ENCODE peak calls at places on chromosomes 11 and 22, in five cellular contexts. E is neural progenitor cell, K is PC-3, U is GM23338, X is MM.1S. T is an unnamed sample.

GRCh38 chr11:19511413-19512183 is 201.0 kb upstream of the NAV2 start:
- DNase-seq in E (no peak), K (no peak), U (no peak), X (no peak), T (no peak)

GRCh38 chr22:37609240-37610152 is 862 bp downstream of the GGA1 start:
- DNase-seq in E (no peak), K (peak; percentile 19), U (no peak), X (no peak), T (no peak)

GRCh38 chr22:44870021-44870420 is 117.6 kb downstream of the ARHGAP8 start:
- DNase-seq in E (peak; percentile 51), K (peak; percentile 66), U (peak; percentile 29), X (no peak), T (peak; percentile 36)

GRCh38 chr11:134592391-134592990 is 180.4 kb upstream of the B3GAT1 start:
- DNase-seq in E (peak; percentile 86), K (no peak), U (peak; percentile 88), X (peak; percentile 27), T (peak; percentile 85)

GRCh38 chr11:11396290-11397042 is 43.4 kb upstream of the CSNK2A3 start:
- DNase-seq in E (no peak), K (no peak), U (no peak), X (no peak), T (peak; percentile 31)

GRCh38 chr11:73239571-73240189 is 21.6 kb downstream of the P2RY2 start:
- DNase-seq in E (no peak), K (no peak), U (peak; percentile 37), X (no peak), T (no peak)

GRCh38 chr22:44254811-44255210 is 57.9 kb downstream of the SHISAL1 start:
- DNase-seq in E (no peak), K (no peak), U (no peak), X (no peak), T (no peak)

GRCh38 chr11:72812968-72813739 is 1.1 kb upstream of the ATG16L2 start:
- DNase-seq in E (peak; percentile 72), K (peak; percentile 85), U (peak; percentile 88), X (peak; percentile 84), T (peak; percentile 49)

GRCh38 chr11:7655253-7656217 is 17.8 kb downstream of the CYB5R2 start:
- DNase-seq in E (no peak), K (no peak), U (no peak), X (no peak), T (no peak)

GRCh38 chr11:77127969-77128691 is at the start of gene MYO7A:
- DNase-seq in E (peak; percentile 77), K (no peak), U (peak; percentile 64), X (peak; percentile 88), T (peak; percentile 94)

GRCh38 chr11:77542296-77542695 is 47.5 kb upstream of the AQP11 start:
- DNase-seq in E (no peak), K (peak; percentile 31), U (no peak), X (no peak), T (no peak)

GRCh38 chr11:86811637-86812321 is 11.4 kb downstream of the PRSS23 start:
- DNase-seq in E (peak; percentile 68), K (peak; percentile 76), U (peak; percentile 54), X (no peak), T (peak; percentile 68)

GRCh38 chr22:28909375-28909774 is 26.0 kb downstream of the ZNRF3 start:
- DNase-seq in E (no peak), K (no peak), U (no peak), X (no peak), T (no peak)

GRCh38 chr11:17604201-17604912 is 57.3 kb downstream of the OTOG start:
- DNase-seq in E (no peak), K (no peak), U (no peak), X (no peak), T (no peak)

GRCh38 chr11:111465400-111465799 is 46.8 kb downstream of the BTG4 start:
- DNase-seq in E (no peak), K (peak; percentile 68), U (no peak), X (no peak), T (no peak)

GRCh38 chr22:42632096-42632495 is 8.3 kb downstream of the ATP5MGL start:
- DNase-seq in E (peak; percentile 52), K (no peak), U (peak; percentile 58), X (no peak), T (no peak)

GRCh38 chr11:134240592-134240991 is 12.6 kb downstream of the THYN1 start:
- DNase-seq in E (no peak), K (no peak), U (no peak), X (no peak), T (no peak)

GRCh38 chr11:126375726-126376125 is 20.2 kb downstream of the ST3GAL4 start:
- DNase-seq in E (no peak), K (peak; percentile 71), U (no peak), X (no peak), T (no peak)

GRCh38 chr11:1705121-1706052 is 8.4 kb downstream of the KRTAP5-6 start:
- DNase-seq in E (no peak), K (peak; percentile 31), U (no peak), X (no peak), T (peak; percentile 50)

GRCh38 chr11:64864473-64865285 is 13.7 kb downstream of the EHD1 start:
- DNase-seq in E (peak; percentile 57), K (no peak), U (no peak), X (no peak), T (peak; percentile 85)

GRCh38 chr11:35615911-35616900 is 2.1 kb upstream of the FJX1 start:
- DNase-seq in E (peak; percentile 70), K (peak; percentile 69), U (peak; percentile 62), X (peak; percentile 68), T (peak; percentile 81)

GRCh38 chr11:69810289-69811118 is 8.7 kb downstream of the FGF3 start:
- DNase-seq in E (no peak), K (no peak), U (no peak), X (no peak), T (no peak)

GRCh38 chr11:118180300-118180703 is 3.9 kb upstream of the SCN2B start:
- DNase-seq in E (peak; percentile 76), K (no peak), U (peak; percentile 89), X (no peak), T (peak; percentile 61)

GRCh38 chr11:120389693-120390584 is 53.7 kb downstream of the ARHGEF12 start:
- DNase-seq in E (no peak), K (peak; percentile 76), U (no peak), X (no peak), T (no peak)

GRCh38 chr11:47398011-47398410 is 10.4 kb upstream of the SLC39A13 start:
- DNase-seq in E (peak; percentile 15), K (no peak), U (no peak), X (no peak), T (no peak)

GRCh38 chr11:47400813-47401279 is 7.5 kb upstream of the SLC39A13 start:
- DNase-seq in E (peak; percentile 32), K (no peak), U (no peak), X (peak; percentile 25), T (no peak)

GRCh38 chr11:47403135-47403534 is 5.3 kb upstream of the SLC39A13 start:
- DNase-seq in E (peak; percentile 0), K (no peak), U (no peak), X (no peak), T (no peak)

GRCh38 chr11:47398551-47398950 is 9.8 kb upstream of the SLC39A13 start:
- DNase-seq in E (peak; percentile 1), K (no peak), U (no peak), X (no peak), T (no peak)

DNA sequence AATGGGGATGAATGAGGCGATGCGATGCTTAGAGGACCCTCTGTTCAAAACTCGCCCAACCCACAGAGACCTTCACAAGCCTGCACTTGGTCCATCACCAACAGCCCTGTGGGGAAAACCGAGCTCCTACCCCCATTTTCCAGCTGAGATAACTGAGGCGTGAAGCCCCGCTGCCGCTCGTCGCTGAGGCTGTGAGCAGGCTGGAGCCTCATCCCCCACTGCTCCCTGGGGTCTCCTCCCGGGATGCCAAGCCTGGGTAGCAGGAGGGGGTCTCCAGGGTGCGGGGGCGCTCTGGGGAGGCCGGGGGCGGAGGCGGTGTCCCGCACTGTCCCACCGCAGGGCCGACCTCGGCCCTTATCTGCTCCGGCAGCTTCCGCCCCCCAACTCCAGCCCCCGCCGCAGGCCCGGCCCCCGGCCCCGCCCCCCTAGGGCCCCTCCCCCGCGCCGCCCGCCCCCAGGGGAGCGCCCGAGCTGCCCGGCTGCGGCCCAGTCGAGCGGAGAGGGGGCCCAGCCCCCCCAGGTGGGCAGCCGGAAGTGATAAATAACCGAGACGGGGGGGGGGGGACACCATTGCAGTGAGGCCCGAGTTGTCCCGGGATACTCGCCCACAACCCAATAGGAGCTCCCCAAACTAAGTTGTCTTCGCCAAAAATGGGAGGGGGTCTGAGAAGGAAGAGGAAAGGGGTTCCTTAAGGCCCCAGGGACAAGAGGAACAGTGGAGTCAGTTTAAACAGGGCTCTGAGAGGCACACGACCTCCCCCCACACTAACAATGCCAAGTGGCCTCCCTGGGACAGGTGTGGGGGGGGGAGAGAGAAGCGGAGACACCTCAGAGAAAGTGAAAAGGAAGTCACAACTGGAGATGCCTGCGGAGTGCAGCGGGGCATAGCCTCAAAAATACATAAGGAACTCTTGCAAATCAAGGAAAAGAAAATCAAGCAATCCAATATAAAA is 8.3 kb upstream of the SLC39A13 start:
- DNase-seq in E (peak; percentile 53), K (no peak), U (peak; percentile 75), X (peak; percentile 21), T (peak; percentile 47)
- TF ChIP-seq EZH2phosphoT487 in E (no peak), K (no peak), U (no peak), X (no peak), T (no peak)

DNA sequence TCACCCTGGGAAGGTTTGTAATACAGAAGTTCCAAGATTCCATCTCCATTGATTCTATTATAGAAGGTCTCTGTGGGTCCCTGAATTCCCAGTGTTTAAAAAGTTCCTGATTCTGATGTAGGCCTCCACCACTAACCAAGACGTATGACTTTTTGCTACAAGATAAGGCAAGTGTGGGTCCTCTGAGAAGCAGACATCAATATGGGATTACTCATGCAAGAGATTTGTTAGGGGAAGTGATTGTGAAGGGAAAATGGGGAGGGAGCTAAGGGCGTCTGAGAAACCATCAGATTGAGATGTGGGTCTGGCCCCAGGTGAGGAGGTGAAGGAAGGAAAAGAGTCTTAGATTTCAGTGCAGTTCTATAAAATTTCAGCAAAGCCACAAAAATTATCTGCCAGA is 10.2 kb upstream of the LGR4 start:
- DNase-seq in E (no peak), K (no peak), U (no peak), X (no peak), T (no peak)
- TF ChIP-seq CTCF in E (no peak), K (no peak), U (no peak), X (no peak), T (no peak)

DNA sequence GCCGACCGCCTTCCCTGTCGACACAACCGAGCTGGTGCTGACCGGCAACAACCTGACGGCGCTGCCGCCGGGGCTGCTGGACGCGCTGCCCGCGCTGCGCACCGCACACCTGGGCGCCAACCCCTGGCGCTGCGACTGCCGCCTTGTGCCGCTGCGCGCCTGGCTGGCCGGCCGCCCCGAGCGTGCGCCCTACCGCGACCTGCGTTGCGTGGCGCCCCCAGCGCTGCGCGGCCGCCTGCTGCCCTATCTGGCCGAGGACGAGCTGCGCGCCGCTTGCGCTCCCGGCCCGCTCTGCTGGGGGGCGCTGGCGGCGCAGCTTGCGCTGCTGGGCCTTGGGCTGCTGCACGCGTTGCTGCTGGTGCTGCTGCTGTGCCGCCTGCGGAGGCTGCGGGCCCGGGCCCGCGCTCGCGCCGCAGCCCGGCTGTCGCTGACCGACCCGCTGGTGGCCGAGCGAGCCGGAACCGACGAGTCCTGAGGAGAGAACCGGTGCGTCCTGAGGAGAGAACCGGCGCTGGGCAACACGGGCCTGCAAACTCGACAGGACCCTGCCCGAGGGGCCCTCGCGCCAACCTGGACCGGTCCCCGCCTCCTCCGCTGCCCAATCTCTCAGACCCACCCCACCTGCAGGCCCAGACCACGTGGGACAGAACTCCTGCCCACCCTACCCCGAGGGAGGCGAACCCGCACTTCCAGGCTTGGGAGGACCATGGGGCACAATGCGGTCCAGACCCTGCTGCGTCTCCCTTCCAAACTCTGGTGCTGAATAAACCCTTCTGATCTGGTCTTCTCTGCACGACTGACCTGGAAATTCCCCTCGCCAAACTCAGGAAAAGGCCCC is 870 bp downstream of the GP1BB start:
- DNase-seq in E (peak; percentile 93), K (peak; percentile 61), U (peak; percentile 82), X (no peak), T (peak; percentile 73)
- TF ChIP-seq EZH2phosphoT487 in E (no peak), K (no peak), U (no peak), X (no peak), T (no peak)

GRCh38 chr11:71338806-71339177 is 86.4 kb upstream of the SHANK2 start:
- DNase-seq in E (no peak), K (no peak), U (no peak), X (no peak), T (peak; percentile 28)
- TF ChIP-seq CTCF in E (no peak), K (no peak), U (no peak), X (no peak), T (no peak)

T was measured in hepatocyte.